ENCODE peak calls at places on chromosome 5, in five cellular contexts. A is dorsolateral prefrontal cortex, K is AG10803, D is GM06990, I is lower lobe of right lung. E is an unnamed sample.

GRCh38 chr5:180366303-180366702 is 13.2 kb upstream of the GFPT2 start:
- DNase-seq in A (peak; percentile 58), K (peak; percentile 68), I (no peak), D (no peak), E (no peak)

GRCh38 chr5:38347896-38348295 is 89.5 kb downstream of the EGFLAM start:
- DNase-seq in I (no peak), D (no peak), K (no peak), A (no peak), E (no peak)

GRCh38 chr5:151745071-151745705 is 13.2 kb downstream of the ATOX1 start:
- DNase-seq in A (peak; percentile 94), D (no peak), K (peak; percentile 87), I (peak; percentile 60), E (no peak)

GRCh38 chr5:173917788-173918786 is 29.9 kb downstream of the CPEB4 start:
- DNase-seq in A (peak; percentile 47), D (peak; percentile 82), I (peak; percentile 58), K (peak; percentile 89), E (peak; percentile 74)

GRCh38 chr5:95417971-95418370 is 26.8 kb downstream of the FAM81B start:
- DNase-seq in A (no peak), D (no peak), I (no peak), K (no peak), E (no peak)

GRCh38 chr5:78611161-78611605 is 37.4 kb downstream of the LHFPL2 start:
- DNase-seq in K (no peak), A (no peak), D (no peak), I (no peak), E (no peak)

GRCh38 chr5:139641116-139642080 is 6.8 kb upstream of the CXXC5 start:
- DNase-seq in D (no peak), A (peak; percentile 5), I (no peak), K (no peak), E (no peak)

GRCh38 chr5:9545959-9546851 is at the start of gene SEMA5A:
- DNase-seq in K (peak; percentile 77), A (peak; percentile 30), D (peak; percentile 45), I (peak; percentile 77), E (no peak)

GRCh38 chr5:125142439-125142838 is 396.0 kb upstream of the ZNF608 start:
- DNase-seq in D (peak; percentile 3), I (no peak), K (no peak), A (no peak), E (no peak)

GRCh38 chr5:151738125-151738848 is 20.1 kb downstream of the ATOX1 start:
- DNase-seq in D (no peak), A (no peak), K (no peak), I (no peak), E (no peak)

GRCh38 chr5:135456238-135457099 is 4.3 kb upstream of the TIFAB start:
- DNase-seq in K (peak; percentile 80), A (no peak), I (peak; percentile 85), D (no peak), E (no peak)

GRCh38 chr5:75964008-75964407 is 119.2 kb upstream of the SV2C start:
- DNase-seq in A (no peak), D (peak; percentile 54), I (no peak), K (no peak), E (no peak)

GRCh38 chr5:50969207-50970145 is 303.0 kb downstream of the PARP8 start:
- DNase-seq in K (no peak), I (no peak), A (no peak), D (no peak), E (no peak)

GRCh38 chr5:154559398-154560276 is 81.6 kb upstream of the HAND1 start:
- DNase-seq in D (no peak), A (no peak), K (no peak), I (no peak), E (no peak)

GRCh38 chr5:135303582-135304173 is 95.4 kb downstream of the MACROH2A1 start:
- DNase-seq in I (no peak), K (no peak), A (no peak), D (no peak), E (no peak)

GRCh38 chr5:54927097-54927746 is 58.2 kb downstream of the ESM1 start:
- DNase-seq in I (no peak), A (no peak), D (no peak), K (no peak), E (no peak)

GRCh38 chr5:144275329-144275728 is 104.7 kb downstream of the KCTD16 start:
- DNase-seq in I (no peak), K (no peak), D (no peak), A (no peak), E (no peak)

GRCh38 chr5:107673368-107674136 is 2.8 kb upstream of the EFNA5 start:
- DNase-seq in I (peak; percentile 84), D (peak; percentile 76), A (peak; percentile 85), K (peak; percentile 82), E (peak; percentile 28)

GRCh38 chr5:10209004-10209403 is 40.7 kb downstream of the ATPSCKMT start:
- DNase-seq in D (no peak), A (no peak), I (no peak), K (no peak), E (no peak)

GRCh38 chr5:166340039-166340438 is 1951.4 kb upstream of the WWC1 start:
- DNase-seq in D (no peak), A (no peak), I (no peak), K (no peak), E (no peak)

GRCh38 chr5:99191181-99191775 is 262.5 kb upstream of the CHD1 start:
- DNase-seq in A (no peak), K (no peak), D (no peak), I (no peak), E (no peak)

GRCh38 chr5:150138551-150139265 is 16.9 kb downstream of the PDGFRB start:
- DNase-seq in I (no peak), K (peak; percentile 83), D (no peak), A (peak; percentile 45), E (no peak)

GRCh38 chr5:67032921-67033664 is 163.5 kb downstream of the CD180 start:
- DNase-seq in K (peak; percentile 53), I (no peak), A (no peak), D (no peak), E (no peak)

GRCh38 chr5:175195698-175196656 is 248.0 kb downstream of the DRD1 start:
- DNase-seq in D (no peak), I (no peak), A (no peak), K (peak; percentile 35), E (no peak)

GRCh38 chr5:156920042-156920860 is 42.8 kb downstream of the TIMD4 start:
- DNase-seq in K (peak; percentile 8), D (peak; percentile 46), A (no peak), I (no peak), E (no peak)

GRCh38 chr5:170314696-170315095 is 17.1 kb upstream of the LCP2 start:
- DNase-seq in K (no peak), D (no peak), A (no peak), I (no peak), E (no peak)

DNA sequence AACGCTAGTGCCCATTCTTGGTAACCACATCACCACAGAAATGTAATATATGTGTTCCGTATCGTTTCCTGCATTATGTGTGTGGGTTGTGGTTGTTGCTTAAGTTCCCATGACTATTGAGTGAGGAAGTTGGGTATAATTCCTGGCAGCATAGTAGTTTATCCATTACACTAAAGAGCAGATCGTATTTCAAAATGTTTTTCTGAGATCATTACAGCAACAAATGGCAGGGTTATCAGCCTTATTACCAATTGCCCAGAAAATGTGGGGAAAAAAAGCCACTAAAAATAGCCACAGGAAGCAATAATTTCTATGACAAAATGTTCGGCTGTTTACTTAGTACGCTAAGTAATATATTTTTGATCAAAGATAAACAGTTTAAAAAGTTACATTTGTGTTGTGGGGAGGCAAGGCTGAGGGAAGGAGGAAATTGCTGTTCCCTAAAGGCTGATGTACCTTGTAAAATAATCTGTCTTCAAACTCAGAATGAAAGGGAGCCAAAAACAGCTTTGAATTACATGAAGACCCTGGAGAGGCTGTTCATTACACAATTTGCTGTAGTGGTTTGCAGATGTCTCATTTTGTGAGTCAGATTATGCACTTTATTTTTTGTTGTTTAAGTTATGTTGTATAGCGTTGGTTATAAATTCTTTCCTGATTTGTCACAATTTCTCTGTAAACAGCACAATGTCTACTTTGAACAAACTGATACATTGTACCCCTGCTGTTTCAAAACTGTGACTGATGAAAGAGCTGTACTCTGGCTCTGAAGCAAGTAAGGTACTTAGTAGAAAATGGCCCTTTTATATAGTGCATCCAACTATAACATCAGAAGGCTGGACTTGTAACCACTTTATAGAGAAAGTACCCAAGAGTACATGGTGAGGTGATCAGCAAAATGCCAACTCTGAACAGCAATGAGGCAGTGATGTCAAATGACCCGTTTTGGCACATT is 1028.5 kb downstream of the NR2F1-AS1 start:
- DNase-seq in A (no peak), K (peak; percentile 99), D (no peak), I (no peak), E (peak; percentile 99)
- H3K4me3 ChIP-seq in A (no peak overlapping the region), K (no peak overlapping the region), D (no peak overlapping the region), I (no peak overlapping the region), E (no peak overlapping the region)

GRCh38 chr5:100623719-100624118 is 88.5 kb downstream of the FAM174A start:
- DNase-seq in D (no peak), A (no peak), I (no peak), K (peak; percentile 31), E (no peak)
- TF ChIP-seq CTCF in D (peak; percentile 61), A (peak; percentile 25), I (peak; percentile 47), K (peak; percentile 58), E (peak; percentile 28)

DNA sequence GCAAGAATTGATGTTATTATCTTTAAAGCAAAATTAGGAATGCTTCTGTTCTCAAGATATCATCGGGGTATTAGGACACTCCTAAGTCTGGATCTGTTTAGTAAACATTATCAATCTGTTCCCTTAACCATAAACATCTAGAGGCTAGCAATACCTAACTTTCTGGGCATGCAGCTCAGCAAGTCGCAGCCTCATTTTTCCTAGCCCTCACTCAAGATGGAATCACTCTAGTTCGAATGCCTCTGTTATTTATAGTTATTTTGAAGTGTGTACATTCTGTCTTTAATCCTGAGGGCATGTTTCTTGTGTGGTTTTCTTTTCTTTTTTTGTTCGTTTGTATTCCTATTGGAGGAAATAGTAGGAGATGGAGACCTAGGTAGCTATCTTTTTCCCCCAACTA is 66.9 kb downstream of the FER start:
- DNase-seq in I (no peak), D (no peak), K (no peak), A (no peak), E (no peak)
- H3K4me3 ChIP-seq in I (no peak overlapping the region), D (no peak overlapping the region), K (no peak overlapping the region), A (no peak overlapping the region), E (no peak overlapping the region)

DNA sequence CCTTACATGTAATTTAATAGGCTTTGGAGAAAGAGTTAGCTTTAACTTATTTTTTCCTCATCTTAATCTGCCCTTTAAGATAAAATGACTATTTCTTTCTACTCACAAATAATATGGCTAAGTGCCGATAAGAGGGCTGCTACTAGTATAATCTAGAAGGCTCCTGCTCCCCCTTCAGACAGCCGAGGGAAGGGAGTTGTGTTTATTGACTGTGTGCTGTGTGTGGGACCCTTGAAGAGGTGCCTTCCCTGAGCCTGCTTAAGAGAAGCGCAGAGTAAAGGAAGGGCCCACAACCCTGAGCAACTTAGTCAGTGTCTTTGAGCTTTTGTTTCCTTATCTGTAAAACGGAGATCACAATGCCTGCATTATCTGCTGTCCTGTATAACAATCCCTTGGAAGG is 28.1 kb upstream of the CKMT2 start:
- DNase-seq in A (no peak), I (no peak), K (no peak), D (no peak), E (no peak)
- TF ChIP-seq CTCF in A (no peak), I (no peak), K (no peak), D (no peak), E (no peak)

GRCh38 chr5:123156577-123157296 is 67.7 kb downstream of the PRDM6 start:
- DNase-seq in I (no peak), K (peak; percentile 68), A (no peak), D (no peak), E (peak; percentile 37)
- H3K4me3 ChIP-seq in I (no peak overlapping the region), K (no peak overlapping the region), A (no peak overlapping the region), D (no peak overlapping the region), E (no peak overlapping the region)